ENCODE peak calls at places on chromosomes 16 and 17, in four cellular contexts. One of them, this sample, is unnamed. For H3K9me3, the result is how much of the 10 kb centered on the place peaks cover.

GRCh38 chr17:69326302-69327059 is 452 bp downstream of the ABCA5 start:
- DNase-seq in lower lobe of right lung: no peak
- DNase-seq in heart left ventricle: peak
- DNase-seq in thoracic aorta: peak
- DNase-seq in this sample: no peak

GRCh38 chr16:67833035-67833417 is 9.1 kb upstream of the THAP11 start:
- DNase-seq in lower lobe of right lung: no peak
- DNase-seq in thoracic aorta: no peak
- DNase-seq in heart left ventricle: peak
- DNase-seq in this sample: peak

GRCh38 chr17:68514809-68515208 is 2.6 kb downstream of the PRKAR1A start:
- DNase-seq in thoracic aorta: no peak
- DNase-seq in heart left ventricle: no peak
- DNase-seq in lower lobe of right lung: no peak
- DNase-seq in this sample: peak

GRCh38 chr16:70693231-70693671 is 7.4 kb upstream of the MTSS2 start:
- DNase-seq in lower lobe of right lung: no peak
- DNase-seq in thoracic aorta: no peak
- DNase-seq in heart left ventricle: peak
- DNase-seq in this sample: no peak

GRCh38 chr16:50501251-50501650 is 46.9 kb upstream of the NKD1 start:
- DNase-seq in lower lobe of right lung: no peak
- DNase-seq in heart left ventricle: no peak
- DNase-seq in thoracic aorta: no peak
- DNase-seq in this sample: peak

GRCh38 chr16:77890075-77890474 is 101.7 kb downstream of the VAT1L start:
- DNase-seq in lower lobe of right lung: no peak
- DNase-seq in heart left ventricle: no peak
- DNase-seq in thoracic aorta: no peak
- DNase-seq in this sample: no peak

GRCh38 chr17:7885357-7886226 is 3.0 kb upstream of the CHD3 start:
- DNase-seq in heart left ventricle: peak
- DNase-seq in thoracic aorta: no peak
- DNase-seq in lower lobe of right lung: peak
- DNase-seq in this sample: peak

GRCh38 chr17:78783711-78784396 is 1.8 kb upstream of the CYTH1 start:
- DNase-seq in lower lobe of right lung: no peak
- DNase-seq in thoracic aorta: no peak
- DNase-seq in heart left ventricle: no peak
- DNase-seq in this sample: no peak

GRCh38 chr17:77285594-77286390 is 145.0 kb downstream of the SEC14L1 start:
- DNase-seq in thoracic aorta: peak
- DNase-seq in lower lobe of right lung: peak
- DNase-seq in heart left ventricle: peak
- DNase-seq in this sample: no peak

GRCh38 chr16:84194018-84194417 is 3.1 kb downstream of the ADAD2 start:
- DNase-seq in lower lobe of right lung: no peak
- DNase-seq in heart left ventricle: no peak
- DNase-seq in thoracic aorta: no peak
- DNase-seq in this sample: no peak

GRCh38 chr16:27718136-27718766 is 168.3 kb downstream of the KATNIP start:
- DNase-seq in heart left ventricle: peak
- DNase-seq in thoracic aorta: no peak
- DNase-seq in lower lobe of right lung: no peak
- DNase-seq in this sample: no peak

GRCh38 chr17:40696651-40697072 is 6.9 kb downstream of the KRT24 start:
- DNase-seq in thoracic aorta: no peak
- DNase-seq in heart left ventricle: no peak
- DNase-seq in lower lobe of right lung: no peak
- DNase-seq in this sample: no peak

GRCh38 chr16:65548470-65548869 is 426.6 kb upstream of the CDH11 start:
- DNase-seq in lower lobe of right lung: no peak
- DNase-seq in heart left ventricle: no peak
- DNase-seq in thoracic aorta: no peak
- DNase-seq in this sample: peak

GRCh38 chr16:75624921-75625334 is 1.8 kb upstream of the ADAT1 start:
- DNase-seq in thoracic aorta: no peak
- DNase-seq in lower lobe of right lung: no peak
- DNase-seq in heart left ventricle: no peak
- DNase-seq in this sample: no peak

GRCh38 chr16:84368327-84368996 is at the start of gene ATP2C2:
- DNase-seq in heart left ventricle: no peak
- DNase-seq in thoracic aorta: no peak
- DNase-seq in lower lobe of right lung: peak
- DNase-seq in this sample: peak

GRCh38 chr16:75296606-75297005 is 45.2 kb upstream of the BCAR1 start:
- DNase-seq in thoracic aorta: no peak
- DNase-seq in lower lobe of right lung: no peak
- DNase-seq in heart left ventricle: no peak
- DNase-seq in this sample: no peak

GRCh38 chr16:20884240-20884556 is 16.0 kb downstream of the DCUN1D3 start:
- DNase-seq in thoracic aorta: no peak
- DNase-seq in heart left ventricle: no peak
- DNase-seq in lower lobe of right lung: no peak
- DNase-seq in this sample: no peak

GRCh38 chr16:84950906-84951305 is 60.4 kb downstream of the ZDHHC7 start:
- DNase-seq in lower lobe of right lung: no peak
- DNase-seq in thoracic aorta: no peak
- DNase-seq in heart left ventricle: no peak
- DNase-seq in this sample: peak

GRCh38 chr17:66523378-66524174 is 221.2 kb downstream of the PRKCA start:
- DNase-seq in thoracic aorta: no peak
- DNase-seq in lower lobe of right lung: no peak
- DNase-seq in heart left ventricle: no peak
- DNase-seq in this sample: peak

GRCh38 chr16:73230651-73231050 is 182.7 kb upstream of the ZFHX3 start:
- DNase-seq in thoracic aorta: no peak
- DNase-seq in heart left ventricle: no peak
- DNase-seq in lower lobe of right lung: no peak
- DNase-seq in this sample: no peak

GRCh38 chr17:82253179-82253544 is 20.3 kb downstream of the CSNK1D start:
- DNase-seq in heart left ventricle: peak
- DNase-seq in lower lobe of right lung: no peak
- DNase-seq in thoracic aorta: no peak
- DNase-seq in this sample: no peak

GRCh38 chr16:3467920-3468319 is 24.4 kb downstream of the NAA60 start:
- DNase-seq in lower lobe of right lung: no peak
- DNase-seq in heart left ventricle: no peak
- DNase-seq in thoracic aorta: no peak
- DNase-seq in this sample: no peak

GRCh38 chr16:3467182-3467581 is 23.7 kb downstream of the NAA60 start:
- DNase-seq in lower lobe of right lung: no peak
- DNase-seq in heart left ventricle: no peak
- DNase-seq in thoracic aorta: no peak
- DNase-seq in this sample: peak

GRCh38 chr16:3469736-3470135 is 25.6 kb downstream of the C16orf90 start:
- DNase-seq in heart left ventricle: no peak
- DNase-seq in thoracic aorta: no peak
- DNase-seq in lower lobe of right lung: no peak
- DNase-seq in this sample: peak

GRCh38 chr16:3470723-3471122 is 24.6 kb downstream of the C16orf90 start:
- DNase-seq in lower lobe of right lung: no peak
- DNase-seq in heart left ventricle: no peak
- DNase-seq in thoracic aorta: no peak
- DNase-seq in this sample: peak

DNA sequence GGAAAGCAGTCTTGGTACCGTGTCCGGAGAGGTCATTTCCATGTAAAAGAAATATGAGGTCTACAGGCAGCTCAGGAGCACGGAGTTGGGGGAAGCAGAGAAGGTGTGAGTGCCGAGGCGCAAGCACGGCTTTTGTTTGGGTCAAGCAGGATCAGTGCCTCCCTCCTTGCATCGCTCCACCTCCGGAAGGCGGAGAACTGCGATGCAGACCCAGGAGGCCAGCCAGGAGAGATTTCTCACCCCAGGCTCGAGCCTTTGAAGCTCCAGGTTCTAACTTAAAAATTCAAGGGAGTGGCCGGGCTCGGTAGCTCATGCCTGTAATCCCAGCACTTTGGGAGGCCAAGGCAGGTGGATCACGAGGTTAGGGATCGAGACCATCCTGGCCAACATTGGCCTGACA is 25.0 kb downstream of the NAA60 start:
- DNase-seq in lower lobe of right lung: no peak
- DNase-seq in thoracic aorta: no peak
- DNase-seq in heart left ventricle: no peak
- DNase-seq in this sample: peak
- H3K9me3 ChIP-seq in lower lobe of right lung: under half
- H3K9me3 ChIP-seq in thoracic aorta: under half
- H3K9me3 ChIP-seq in heart left ventricle: under half
- H3K9me3 ChIP-seq in this sample: under half

DNA sequence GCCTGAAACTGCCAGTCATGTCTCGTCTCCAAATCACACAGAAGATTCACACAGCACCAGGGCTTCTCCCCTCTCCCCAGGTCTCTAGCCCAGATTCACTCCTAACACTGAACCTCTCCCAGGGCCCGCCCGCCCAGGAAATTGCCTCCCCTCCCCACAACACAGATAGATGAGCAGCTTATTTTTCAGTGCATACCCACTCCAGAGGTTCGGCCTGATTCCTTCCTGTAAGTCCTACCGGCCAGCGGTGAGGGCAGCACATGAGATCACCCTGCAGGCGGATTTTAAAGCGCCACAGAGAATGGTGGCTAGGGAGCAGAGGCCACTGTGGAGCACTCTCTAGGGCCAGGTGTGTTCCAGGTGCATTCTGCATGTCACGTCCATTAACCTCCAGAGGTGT is 301.8 kb downstream of the IRF8 start:
- DNase-seq in heart left ventricle: no peak
- DNase-seq in thoracic aorta: no peak
- DNase-seq in lower lobe of right lung: no peak
- DNase-seq in this sample: peak
- H3K27ac ChIP-seq in heart left ventricle: no peak
- H3K27ac ChIP-seq in thoracic aorta: no peak
- H3K27ac ChIP-seq in lower lobe of right lung: peak
- H3K27ac ChIP-seq in this sample: no peak

DNA sequence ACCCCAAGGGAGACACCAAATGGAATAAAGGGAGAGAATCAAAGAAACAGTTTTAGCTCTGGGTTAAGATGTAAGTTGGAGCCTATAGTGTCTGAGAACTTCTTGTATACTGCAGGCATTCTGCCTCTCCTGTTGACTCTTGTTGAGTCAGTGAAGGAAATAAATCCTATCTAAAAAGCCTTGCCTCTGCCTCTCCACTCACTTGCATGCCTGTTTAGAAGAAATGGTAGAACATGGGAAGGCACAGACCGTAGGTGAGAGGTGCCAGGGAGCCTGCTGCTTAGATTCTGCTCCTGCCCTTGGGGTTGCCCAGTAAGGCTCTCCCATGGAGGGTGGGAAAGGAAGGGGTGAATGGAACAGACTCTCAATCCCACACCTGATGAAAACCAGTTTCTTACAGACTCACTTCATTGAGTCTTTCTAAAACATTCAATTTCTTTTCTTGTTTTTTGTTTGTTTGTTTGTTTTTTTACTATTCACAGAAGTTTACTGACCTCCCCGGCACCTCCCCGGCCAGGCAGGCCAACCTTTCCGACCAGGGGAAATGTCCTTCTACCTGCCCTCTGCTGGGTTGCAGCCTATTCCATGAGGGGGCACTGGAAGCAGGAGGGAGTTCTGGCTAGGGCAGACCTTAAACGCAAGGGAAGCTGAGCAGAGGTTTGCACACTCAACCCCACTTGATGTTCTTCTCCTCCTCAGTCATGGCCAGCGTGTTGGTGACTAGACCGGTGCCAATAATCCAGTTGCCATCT is 211.7 kb upstream of the WSB1 start:
- DNase-seq in heart left ventricle: no peak
- DNase-seq in lower lobe of right lung: no peak
- DNase-seq in thoracic aorta: no peak
- DNase-seq in this sample: no peak
- H3K9me3 ChIP-seq in heart left ventricle: under half
- H3K9me3 ChIP-seq in lower lobe of right lung: under half
- H3K9me3 ChIP-seq in thoracic aorta: under half
- H3K9me3 ChIP-seq in this sample: half or more

DNA sequence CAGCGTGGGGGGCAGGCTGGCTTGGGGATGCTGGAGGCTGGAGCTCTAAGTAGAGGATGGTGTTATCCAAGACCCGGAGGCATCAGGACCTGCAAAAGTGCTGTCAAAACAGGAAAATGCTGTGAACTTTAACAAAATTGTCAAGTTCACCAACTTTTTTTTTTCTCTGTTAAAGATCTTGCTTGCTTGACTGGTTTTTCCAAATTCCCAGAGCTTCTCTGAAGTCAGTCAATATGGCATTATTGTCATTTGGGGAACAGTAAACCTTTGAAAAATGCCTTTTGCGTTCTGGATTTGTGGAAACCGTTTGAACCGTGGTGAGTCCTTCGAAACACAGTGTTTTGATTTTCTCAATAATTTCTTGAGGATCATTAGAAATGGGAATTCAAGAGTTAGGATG is 189.6 kb upstream of the NLRP1 start:
- DNase-seq in heart left ventricle: no peak
- DNase-seq in thoracic aorta: no peak
- DNase-seq in lower lobe of right lung: no peak
- DNase-seq in this sample: no peak
- H3K27ac ChIP-seq in heart left ventricle: no peak
- H3K27ac ChIP-seq in thoracic aorta: no peak
- H3K27ac ChIP-seq in lower lobe of right lung: no peak
- H3K27ac ChIP-seq in this sample: no peak

DNA sequence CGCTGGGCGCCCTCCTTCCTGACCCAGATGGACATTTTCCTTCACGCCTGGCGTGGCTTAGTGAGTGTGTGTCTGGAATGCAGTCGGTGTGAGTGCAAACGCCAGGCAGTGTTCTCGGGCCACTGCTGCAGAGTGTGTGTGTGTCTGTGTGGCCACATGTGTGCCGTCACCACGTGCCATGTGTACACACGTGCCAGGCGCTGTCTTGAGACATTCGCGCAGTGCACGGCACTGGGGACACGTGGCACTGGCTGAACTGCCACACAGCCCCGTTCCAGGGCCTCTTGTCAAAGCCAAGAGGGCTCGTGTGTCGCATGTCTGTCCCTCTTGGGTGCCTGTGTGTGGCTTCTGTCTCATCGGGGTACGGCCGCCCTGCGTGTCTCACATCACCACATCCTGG is 28.8 kb downstream of the MAPK8IP3 start:
- DNase-seq in lower lobe of right lung: no peak
- DNase-seq in thoracic aorta: no peak
- DNase-seq in heart left ventricle: no peak
- DNase-seq in this sample: no peak
- H3K9me3 ChIP-seq in lower lobe of right lung: under half
- H3K9me3 ChIP-seq in thoracic aorta: under half
- H3K9me3 ChIP-seq in heart left ventricle: under half
- H3K9me3 ChIP-seq in this sample: under half

GRCh38 chr16:397135-397661 is at the start of gene NME4:
- DNase-seq in heart left ventricle: no peak
- DNase-seq in thoracic aorta: no peak
- DNase-seq in lower lobe of right lung: no peak
- DNase-seq in this sample: peak

GRCh38 chr16:398551-399277 is 1.7 kb downstream of the NME4 start:
- DNase-seq in thoracic aorta: no peak
- DNase-seq in lower lobe of right lung: no peak
- DNase-seq in heart left ventricle: no peak
- DNase-seq in this sample: peak

GRCh38 chr16:397736-398332 is 835 bp downstream of the NME4 start:
- DNase-seq in lower lobe of right lung: peak
- DNase-seq in heart left ventricle: no peak
- DNase-seq in thoracic aorta: no peak
- DNase-seq in this sample: peak

GRCh38 chr16:396199-396598 is 800 bp upstream of the NME4 start:
- DNase-seq in heart left ventricle: no peak
- DNase-seq in thoracic aorta: no peak
- DNase-seq in lower lobe of right lung: no peak
- DNase-seq in this sample: no peak

GRCh38 chr16:396605-397004 is 394 bp upstream of the NME4 start:
- DNase-seq in lower lobe of right lung: no peak
- DNase-seq in heart left ventricle: no peak
- DNase-seq in thoracic aorta: no peak
- DNase-seq in this sample: peak
- H3K27ac ChIP-seq in lower lobe of right lung: peak
- H3K27ac ChIP-seq in heart left ventricle: peak
- H3K27ac ChIP-seq in thoracic aorta: peak
- H3K27ac ChIP-seq in this sample: no peak

This sample was measured in endodermal cell.